ENCODE peak calls at places on chromosomes 13 and 19, in eight cellular contexts. W is tibial nerve; B is NCI-H2029 treated with DMSO at 0.1 percent for 48 hours; F is astrocyte of the cerebellum; Z is nephron progenitor cell; U is A549; A is activated CD4-positive, alpha-beta T cell treated with anti-CD3 and anti-CD28 coated beads, Interleukin-2, amount 50 U/mL, for 48 hours; M is activated T-helper 2 cell treated with anti-CD3 and anti-CD28 coated beads, Interferon-gamma antibody, Interleukin-2, Interleukin-4, amounts not matched to agents 10 μg/mL and 5 μg/mL and 100 μg/mL, durations not matched to agents 14 hours and 24 hours and 36 hours. X is an unnamed sample.

GRCh38 chr19:47719047-47719885 is 6.0 kb downstream of the EHD2 start:
- DNase-seq in W (peak; percentile 79), B (no peak), F (peak; percentile 84), Z (peak; percentile 45), U (peak; percentile 91), A (no peak), M (no peak), X (no peak)

GRCh38 chr13:113458218-113459065 is 5.2 kb upstream of the ADPRHL1 start:
- DNase-seq in W (no peak), B (no peak), F (peak; percentile 45), Z (peak; percentile 46), U (peak; percentile 21), A (no peak), M (no peak), X (no peak)

GRCh38 chr13:37618554-37618953 is 20.0 kb upstream of the POSTN start:
- DNase-seq in W (no peak), B (no peak), F (peak; percentile 40), Z (no peak), U (no peak), A (no peak), M (no peak), X (no peak)

GRCh38 chr13:43304945-43305344 is 281.6 kb downstream of the DNAJC15 start:
- DNase-seq in W (no peak), B (no peak), F (no peak), Z (no peak), U (peak; percentile 1), A (no peak), M (no peak), X (no peak)

GRCh38 chr13:43804461-43805070 is 17.8 kb upstream of the ENOX1 start:
- DNase-seq in W (peak; percentile 81), B (no peak), F (peak; percentile 69), Z (no peak), U (peak; percentile 51), A (no peak), M (no peak), X (no peak)

GRCh38 chr19:18160792-18161690 is 8.1 kb downstream of the PIK3R2 start:
- DNase-seq in W (peak; percentile 51), B (no peak), F (no peak), Z (peak; percentile 86), U (peak; percentile 57), A (peak; percentile 73), M (peak; percentile 78), X (peak; percentile 82)

GRCh38 chr13:30872685-30873443 is 33.2 kb upstream of the MEDAG start:
- DNase-seq in W (peak; percentile 67), B (no peak), F (peak; percentile 85), Z (no peak), U (no peak), A (no peak), M (no peak), X (no peak)

GRCh38 chr13:98174321-98174720 is 2.7 kb downstream of the RNF113B start:
- DNase-seq in W (no peak), B (no peak), F (no peak), Z (no peak), U (no peak), A (no peak), M (no peak), X (no peak)

GRCh38 chr19:6509118-6509971 is 7.2 kb upstream of the TUBB4A start:
- DNase-seq in W (no peak), B (no peak), F (no peak), Z (no peak), U (peak; percentile 19), A (no peak), M (no peak), X (no peak)

GRCh38 chr19:35856001-35856400 is 710 bp upstream of the KIRREL2 start:
- DNase-seq in W (no peak), B (no peak), F (no peak), Z (peak; percentile 75), U (no peak), A (no peak), M (no peak), X (no peak)

GRCh38 chr19:3071764-3072163 is 9.5 kb upstream of the TLE5 start:
- DNase-seq in W (no peak), B (no peak), F (no peak), Z (no peak), U (no peak), A (no peak), M (no peak), X (no peak)

GRCh38 chr19:8456064-8456463 is 11.3 kb downstream of the HNRNPM start:
- DNase-seq in W (no peak), B (no peak), F (no peak), Z (peak; percentile 24), U (peak; percentile 47), A (no peak), M (no peak), X (no peak)

GRCh38 chr19:51552996-51553725 is 17.9 kb upstream of the ZNF175 start:
- DNase-seq in W (peak; percentile 54), B (no peak), F (peak; percentile 9), Z (peak; percentile 93), U (peak; percentile 29), A (peak; percentile 72), M (no peak), X (peak; percentile 47)

GRCh38 chr13:69565334-69565733 is 542.3 kb upstream of the ATXN8OS start:
- DNase-seq in W (no peak), B (no peak), F (peak; percentile 64), Z (peak; percentile 5), U (peak; percentile 54), A (no peak), M (no peak), X (no peak)

GRCh38 chr13:76245920-76246319 is 609.8 kb downstream of the LMO7 start:
- DNase-seq in W (no peak), B (no peak), F (no peak), Z (no peak), U (no peak), A (no peak), M (no peak), X (no peak)

GRCh38 chr19:19154768-19155494 is 15.1 kb downstream of the MEF2B start:
- DNase-seq in W (no peak), B (no peak), F (no peak), Z (no peak), U (no peak), A (no peak), M (no peak), X (no peak)

GRCh38 chr19:2259331-2259730 is 3.1 kb upstream of the JSRP1 start:
- DNase-seq in W (no peak), B (peak; percentile 34), F (no peak), Z (no peak), U (peak; percentile 63), A (no peak), M (no peak), X (no peak)

GRCh38 chr13:41411536-41411935 is 45.8 kb upstream of the RGCC start:
- DNase-seq in W (peak; percentile 17), B (no peak), F (peak; percentile 61), Z (peak; percentile 7), U (peak; percentile 29), A (peak; percentile 11), M (no peak), X (no peak)

GRCh38 chr19:8361921-8362793 is 1.8 kb upstream of the ANGPTL4 start:
- DNase-seq in W (peak; percentile 92), B (peak; percentile 93), F (peak; percentile 85), Z (no peak), U (peak; percentile 97), A (peak; percentile 52), M (no peak), X (peak; percentile 34)

GRCh38 chr19:2443116-2443784 is 13.5 kb downstream of the LMNB2 start:
- DNase-seq in W (no peak), B (no peak), F (no peak), Z (no peak), U (no peak), A (no peak), M (no peak), X (no peak)

GRCh38 chr13:97211357-97211756 is 10.8 kb upstream of the MBNL2 start:
- DNase-seq in W (no peak), B (no peak), F (no peak), Z (no peak), U (no peak), A (no peak), M (no peak), X (no peak)

GRCh38 chr19:35281303-35281702 is 1.0 kb upstream of the HAMP start:
- DNase-seq in W (no peak), B (no peak), F (no peak), Z (no peak), U (no peak), A (no peak), M (no peak), X (no peak)

GRCh38 chr13:108957369-108958012 is 328.1 kb downstream of the MYO16 start:
- DNase-seq in W (peak; percentile 27), B (no peak), F (peak; percentile 75), Z (no peak), U (peak; percentile 48), A (no peak), M (no peak), X (no peak)